ENCODE peak calls at places on chromosomes 6 and 20, in five cellular contexts. K is T-helper 9 cell, E is NCI-H69, P is HS-5, N is AG09319. A is an unnamed sample.

GRCh38 chr6:78954740-78955139 is 87.4 kb downstream of the IRAK1BP1 start:
- DNase-seq in E (no peak), K (no peak), N (no peak), P (no peak), A (no peak)

GRCh38 chr20:4809707-4810106 is 88.0 kb downstream of the PRND start:
- DNase-seq in K (no peak), P (no peak), N (no peak), E (peak; percentile 22), A (no peak)

GRCh38 chr6:52365317-52365716 is 3.4 kb downstream of the PAQR8 start:
- DNase-seq in E (no peak), P (no peak), K (no peak), N (no peak), A (no peak)

GRCh38 chr6:102126488-102126887 is 733.0 kb downstream of the GRIK2 start:
- DNase-seq in E (peak; percentile 16), P (no peak), K (no peak), N (no peak), A (no peak)

GRCh38 chr6:5257400-5257799 is 3.4 kb downstream of the LYRM4 start:
- DNase-seq in P (no peak), N (no peak), K (no peak), E (no peak), A (no peak)

GRCh38 chr6:169283924-169284323 is 30.3 kb upstream of the THBS2 start:
- DNase-seq in N (no peak), K (no peak), P (no peak), E (no peak), A (no peak)

GRCh38 chr20:57268399-57269076 is 2.1 kb upstream of the BMP7 start:
- DNase-seq in P (no peak), E (no peak), N (no peak), K (no peak), A (no peak)

GRCh38 chr6:110746680-110747079 is 68.6 kb downstream of the CDK19 start:
- DNase-seq in N (no peak), P (no peak), K (no peak), E (no peak), A (no peak)

GRCh38 chr6:87608802-87609201 is 18.9 kb downstream of the ORC3 start:
- DNase-seq in E (no peak), N (no peak), K (no peak), P (no peak), A (no peak)

GRCh38 chr20:37598611-37599342 is 71.1 kb upstream of the BLCAP start:
- DNase-seq in E (peak; percentile 71), K (no peak), P (no peak), N (no peak), A (no peak)

GRCh38 chr20:57656252-57656820 is 36.1 kb upstream of the ZBP1 start:
- DNase-seq in K (no peak), E (no peak), N (no peak), P (no peak), A (no peak)

GRCh38 chr6:9064156-9064555 is 628.8 kb upstream of the SLC35B3 start:
- DNase-seq in K (no peak), N (no peak), E (peak; percentile 90), P (no peak), A (no peak)

GRCh38 chr6:43471399-43471798 is 6.0 kb upstream of the TJAP1 start:
- DNase-seq in E (no peak), N (no peak), K (no peak), P (no peak), A (no peak)

A was measured in A172.